ENCODE peak calls at places on chromosomes 1 and 21, in seven cellular contexts. B is nucleus accumbens, K is HEK293T, D is neural crest cell, W is AG10803, Y is cardiac muscle cell, V is adipocyte. P is an unnamed sample.
A peak's percentile ranks its signal among the peaks of the same experiment; 100 is the strongest.

GRCh38 chr1:117857434-117857833 is 72.0 kb downstream of the GDAP2 start:
- DNase-seq in B (no peak), K (peak; percentile 50), W (no peak), V (no peak), Y (peak; percentile 6), D (no peak), P (no peak)

GRCh38 chr1:44681905-44682900 is 7.7 kb downstream of the ARMH1 start:
- DNase-seq in W (no peak), K (no peak), D (no peak), B (no peak), Y (no peak), V (no peak), P (no peak)

GRCh38 chr1:231420959-231421615 is 1.0 kb downstream of the EGLN1 start:
- DNase-seq in K (peak; percentile 37), B (peak; percentile 14), Y (peak; percentile 58), D (peak; percentile 39), W (peak; percentile 35), V (peak; percentile 59), P (no peak)

GRCh38 chr1:156146006-156146748 is 7.2 kb upstream of the SEMA4A start:
- DNase-seq in D (no peak), Y (peak; percentile 96), B (no peak), K (peak; percentile 81), W (peak; percentile 98), V (peak; percentile 85), P (no peak)

GRCh38 chr1:47805020-47805419 is 192.2 kb downstream of the TRABD2B start:
- DNase-seq in B (no peak), D (no peak), V (no peak), W (no peak), K (no peak), Y (no peak), P (no peak)

GRCh38 chr1:241972703-241973375 is 15.3 kb downstream of the BECN2 start:
- DNase-seq in B (no peak), Y (peak; percentile 12), W (peak; percentile 42), K (no peak), V (peak; percentile 65), D (peak; percentile 54), P (no peak)

GRCh38 chr1:226547754-226548191 is 791 bp upstream of the STUM start:
- DNase-seq in B (peak; percentile 54), D (peak; percentile 75), Y (peak; percentile 94), V (peak; percentile 95), K (peak; percentile 95), W (peak; percentile 83), P (peak; percentile 82)

GRCh38 chr1:50218344-50218743 is 109.6 kb downstream of the ELAVL4 start:
- DNase-seq in V (no peak), K (no peak), Y (no peak), W (no peak), B (no peak), D (no peak), P (no peak)

GRCh38 chr1:79388694-79389361 is 382.3 kb upstream of the ADGRL4 start:
- DNase-seq in D (no peak), W (no peak), B (no peak), V (no peak), K (no peak), Y (no peak), P (no peak)

GRCh38 chr1:237139732-237140131 is 97.7 kb downstream of the RYR2 start:
- DNase-seq in B (no peak), D (no peak), V (no peak), Y (no peak), W (no peak), K (no peak), P (no peak)

GRCh38 chr1:168092566-168093355 is 44.0 kb downstream of the GPR161 start:
- DNase-seq in B (no peak), V (no peak), W (peak; percentile 38), Y (peak; percentile 55), D (no peak), K (peak; percentile 33), P (peak; percentile 33)

GRCh38 chr1:177858222-177858894 is 111.5 kb downstream of the SEC16B start:
- DNase-seq in D (no peak), V (peak; percentile 19), B (no peak), K (no peak), Y (peak; percentile 42), W (peak; percentile 65), P (no peak)

GRCh38 chr21:28827422-28827821 is 165.3 kb downstream of the LTN1 start:
- DNase-seq in V (peak; percentile 67), Y (no peak), D (no peak), B (no peak), K (no peak), W (no peak), P (no peak)

GRCh38 chr1:65153635-65154034 is 5.6 kb downstream of the AK4 start:
- DNase-seq in D (no peak), K (no peak), W (no peak), V (no peak), Y (no peak), B (no peak), P (no peak)

GRCh38 chr21:38223893-38224540 is 32.8 kb upstream of the KCNJ15 start:
- DNase-seq in K (no peak), V (peak; percentile 14), Y (peak; percentile 59), D (no peak), W (no peak), B (no peak), P (peak; percentile 29)

GRCh38 chr1:56808385-56808784 is 10.8 kb downstream of the FYB2 start:
- DNase-seq in W (no peak), K (no peak), Y (no peak), V (no peak), D (no peak), B (peak; percentile 16), P (no peak)